ENCODE peak calls at places on chromosomes 1 and 21, in nine cellular contexts. L, U, W, K, Y, Z, E, D and O are unnamed samples.
A peak's percentile ranks its signal among the peaks of the same experiment; 100 is the strongest.

GRCh38 chr1:34360574-34360973 is 183.9 kb downstream of the C1orf94 start:
- DNase-seq in L (no peak), U (no peak), W (no peak), K (no peak), Y (no peak), Z (no peak), E (peak; percentile 24), D (no peak), O (no peak)

GRCh38 chr1:13941315-13941714 is 241.3 kb downstream of the PRDM2 start:
- DNase-seq in L (no peak), U (no peak), W (peak; percentile 21), K (no peak), Y (no peak), Z (no peak), E (no peak), D (no peak), O (no peak)

GRCh38 chr1:206925116-206925736 is 3.5 kb upstream of the FCMR start:
- DNase-seq in L (peak; percentile 49), U (peak; percentile 81), W (no peak), K (peak; percentile 48), Y (no peak), Z (no peak), E (no peak), D (peak; percentile 52), O (no peak)

GRCh38 chr1:203039609-203040517 is 13.6 kb downstream of the PPFIA4 start:
- DNase-seq in L (peak; percentile 40), U (no peak), W (no peak), K (peak; percentile 35), Y (no peak), Z (no peak), E (peak; percentile 89), D (no peak), O (no peak)

GRCh38 chr1:156245451-156246232 is 2.2 kb downstream of the PAQR6 start:
- DNase-seq in L (no peak), U (peak; percentile 33), W (no peak), K (no peak), Y (no peak), Z (no peak), E (peak; percentile 54), D (peak; percentile 42), O (no peak)

GRCh38 chr1:197521118-197521739 is 253.2 kb downstream of the CRB1 start:
- DNase-seq in L (peak; percentile 52), U (no peak), W (no peak), K (peak; percentile 25), Y (no peak), Z (no peak), E (no peak), D (no peak), O (no peak)

GRCh38 chr1:159279754-159280153 is 22.4 kb upstream of the FCER1A start:
- DNase-seq in L (no peak), U (no peak), W (no peak), K (peak; percentile 28), Y (no peak), Z (no peak), E (no peak), D (no peak), O (no peak)

GRCh38 chr1:235831148-235831547 is 35.6 kb downstream of the LYST start:
- DNase-seq in L (no peak), U (no peak), W (no peak), K (peak; percentile 7), Y (no peak), Z (no peak), E (no peak), D (no peak), O (no peak)

GRCh38 chr21:25029580-25029979 is 577.7 kb downstream of the MRPL39 start:
- DNase-seq in L (no peak), U (no peak), W (no peak), K (no peak), Y (no peak), Z (no peak), E (no peak), D (no peak), O (no peak)

GRCh38 chr1:221381858-221382623 is 359.8 kb downstream of the DUSP10 start:
- DNase-seq in L (no peak), U (no peak), W (no peak), K (no peak), Y (no peak), Z (no peak), E (no peak), D (no peak), O (no peak)

GRCh38 chr1:217881131-217881543 is 250.0 kb downstream of the SPATA17 start:
- DNase-seq in L (no peak), U (no peak), W (no peak), K (no peak), Y (no peak), Z (no peak), E (no peak), D (no peak), O (no peak)

GRCh38 chr1:93304716-93305138 is 41.0 kb upstream of the DR1 start:
- DNase-seq in L (peak; percentile 46), U (peak; percentile 49), W (no peak), K (peak; percentile 58), Y (no peak), Z (no peak), E (no peak), D (peak; percentile 47), O (peak; percentile 59)

GRCh38 chr1:171788696-171789095 is 7.2 kb downstream of the METTL13 start:
- DNase-seq in L (no peak), U (no peak), W (no peak), K (no peak), Y (no peak), Z (no peak), E (no peak), D (no peak), O (no peak)

GRCh38 chr1:17212009-17212408 is 7.1 kb downstream of the PADI1 start:
- DNase-seq in L (no peak), U (no peak), W (no peak), K (no peak), Y (no peak), Z (no peak), E (no peak), D (peak; percentile 61), O (no peak)

GRCh38 chr1:175742790-175743459 is 470 bp downstream of the TNR start:
- DNase-seq in L (no peak), U (no peak), W (no peak), K (peak; percentile 11), Y (no peak), Z (no peak), E (peak; percentile 59), D (no peak), O (no peak)

GRCh38 chr1:234772345-234773147 is 162.6 kb upstream of the IRF2BP2 start:
- DNase-seq in L (peak; percentile 60), U (peak; percentile 80), W (no peak), K (peak; percentile 97), Y (peak; percentile 79), Z (peak; percentile 86), E (no peak), D (peak; percentile 65), O (no peak)

GRCh38 chr21:37430184-37430821 is 63.7 kb downstream of the DYRK1A start:
- DNase-seq in L (no peak), U (no peak), W (no peak), K (no peak), Y (no peak), Z (no peak), E (no peak), D (no peak), O (no peak)

GRCh38 chr1:22221233-22221780 is 78.4 kb upstream of the WNT4 start:
- DNase-seq in L (no peak), U (no peak), W (no peak), K (no peak), Y (no peak), Z (peak; percentile 11), E (no peak), D (no peak), O (no peak)

GRCh38 chr1:2547210-2548067 is 8.7 kb upstream of the TNFRSF14 start:
- DNase-seq in L (no peak), U (peak; percentile 51), W (no peak), K (no peak), Y (no peak), Z (no peak), E (no peak), D (no peak), O (no peak)
- TF ChIP-seq POLR2A in L (peak; percentile 38), U (peak; percentile 76), W (no peak), K (no peak), Y (no peak), Z (no peak), E (no peak), D (no peak), O (no peak)

GRCh38 chr1:190474010-190474409 is 3.7 kb downstream of the BRINP3 start:
- DNase-seq in L (no peak), U (no peak), W (no peak), K (no peak), Y (no peak), Z (no peak), E (no peak), D (no peak), O (no peak)
- H3K4me3 ChIP-seq in L (no peak overlapping the region), U (peak overlapping the region; percentile 25), W (peak overlapping the region; percentile 61), K (peak overlapping the region; percentile 32), Y (no peak overlapping the region), Z (no peak overlapping the region), E (no peak overlapping the region), D (no peak overlapping the region), O (no peak overlapping the region)

GRCh38 chr1:180264595-180264994 is 34.5 kb downstream of the LHX4 start:
- DNase-seq in L (no peak), U (no peak), W (no peak), K (no peak), Y (peak; percentile 29), Z (no peak), E (no peak), D (no peak), O (no peak)

GRCh38 chr1:180267211-180267561 is 37.1 kb downstream of the LHX4 start:
- DNase-seq in L (no peak), U (no peak), W (no peak), K (no peak), Y (peak; percentile 57), Z (peak; percentile 55), E (peak; percentile 42), D (no peak), O (no peak)

GRCh38 chr1:180266275-180267210 is 36.5 kb downstream of the LHX4 start:
- DNase-seq in L (no peak), U (peak; percentile 7), W (no peak), K (no peak), Y (peak; percentile 74), Z (no peak), E (no peak), D (no peak), O (no peak)

GRCh38 chr1:180265871-180266270 is 35.8 kb downstream of the LHX4 start:
- DNase-seq in L (no peak), U (no peak), W (no peak), K (no peak), Y (no peak), Z (no peak), E (no peak), D (no peak), O (no peak)

GRCh38 chr1:180265201-180265600 is 35.1 kb downstream of the LHX4 start:
- DNase-seq in L (no peak), U (no peak), W (no peak), K (no peak), Y (peak; percentile 50), Z (no peak), E (no peak), D (no peak), O (no peak)
- TF ChIP-seq EP300 in L (no peak), U (no peak), W (no peak), K (no peak), Y (no peak), Z (no peak), E (no peak), D (no peak), O (no peak)

DNA sequence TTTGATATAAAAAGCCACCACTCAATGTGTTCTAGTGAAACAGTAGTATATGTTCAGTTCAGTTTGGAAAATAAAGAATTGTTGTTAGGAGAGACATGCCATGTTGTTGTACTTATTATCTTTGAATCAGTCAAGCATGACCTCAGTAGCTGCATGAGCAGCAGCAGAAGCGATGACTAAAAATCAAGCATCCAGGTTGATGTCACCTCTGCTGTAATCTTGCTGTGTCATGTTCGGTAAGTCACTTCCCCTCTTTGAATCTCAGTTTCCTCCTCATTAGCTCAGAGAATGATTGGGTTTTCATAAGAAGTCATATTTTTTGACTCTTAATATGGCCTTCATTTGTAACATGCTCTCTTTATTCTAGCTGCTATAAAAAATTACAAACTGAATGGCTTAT is 428.4 kb upstream of the B3GALT2 start:
- DNase-seq in L (no peak), U (no peak), W (no peak), K (peak; percentile 78), Y (no peak), Z (no peak), E (no peak), D (no peak), O (no peak)
- TF ChIP-seq POLR2A in L (no peak), U (no peak), W (no peak), K (no peak), Y (no peak), Z (no peak), E (no peak), D (no peak), O (no peak)